ENCODE peak calls at places on chromosomes 13 and 19, in four cellular contexts. One of them, this sample, is unnamed.
A peak's percentile ranks its signal among the peaks of the same experiment; 100 is the strongest.

GRCh38 chr13:95644611-95645052 is at the start of gene DZIP1:
- DNase-seq in nephron progenitor cell: peak; percentile 81
- DNase-seq in lung: peak; percentile 58
- DNase-seq in bronchial epithelial cell: peak; percentile 32
- DNase-seq in this sample: peak; percentile 30

GRCh38 chr13:78978381-78978998 is 319.5 kb upstream of the OBI1 start:
- DNase-seq in bronchial epithelial cell: peak; percentile 65
- DNase-seq in nephron progenitor cell: peak; percentile 51
- DNase-seq in lung: peak; percentile 51
- DNase-seq in this sample: peak; percentile 39

GRCh38 chr13:26819067-26819466 is 58.5 kb upstream of the GPR12 start:
- DNase-seq in nephron progenitor cell: no peak
- DNase-seq in bronchial epithelial cell: no peak
- DNase-seq in lung: no peak
- DNase-seq in this sample: no peak

GRCh38 chr19:7391218-7391670 is 42.5 kb downstream of the ARHGEF18 start:
- DNase-seq in lung: no peak
- DNase-seq in nephron progenitor cell: no peak
- DNase-seq in bronchial epithelial cell: peak; percentile 99
- DNase-seq in this sample: no peak

GRCh38 chr19:38715540-38715939 is 28.7 kb downstream of the CAPN12 start:
- DNase-seq in nephron progenitor cell: no peak
- DNase-seq in lung: no peak
- DNase-seq in bronchial epithelial cell: no peak
- DNase-seq in this sample: no peak

GRCh38 chr19:30686252-30686762 is 314.1 kb downstream of the ZNF536 start:
- DNase-seq in bronchial epithelial cell: no peak
- DNase-seq in nephron progenitor cell: no peak
- DNase-seq in lung: no peak
- DNase-seq in this sample: no peak

GRCh38 chr13:23433171-23434153 is at the start of gene SACS:
- DNase-seq in nephron progenitor cell: peak; percentile 48
- DNase-seq in bronchial epithelial cell: no peak
- DNase-seq in lung: no peak
- DNase-seq in this sample: no peak

GRCh38 chr19:10255358-10255757 is 3.3 kb downstream of the MRPL4 start:
- DNase-seq in bronchial epithelial cell: no peak
- DNase-seq in lung: no peak
- DNase-seq in nephron progenitor cell: no peak
- DNase-seq in this sample: no peak

DNA sequence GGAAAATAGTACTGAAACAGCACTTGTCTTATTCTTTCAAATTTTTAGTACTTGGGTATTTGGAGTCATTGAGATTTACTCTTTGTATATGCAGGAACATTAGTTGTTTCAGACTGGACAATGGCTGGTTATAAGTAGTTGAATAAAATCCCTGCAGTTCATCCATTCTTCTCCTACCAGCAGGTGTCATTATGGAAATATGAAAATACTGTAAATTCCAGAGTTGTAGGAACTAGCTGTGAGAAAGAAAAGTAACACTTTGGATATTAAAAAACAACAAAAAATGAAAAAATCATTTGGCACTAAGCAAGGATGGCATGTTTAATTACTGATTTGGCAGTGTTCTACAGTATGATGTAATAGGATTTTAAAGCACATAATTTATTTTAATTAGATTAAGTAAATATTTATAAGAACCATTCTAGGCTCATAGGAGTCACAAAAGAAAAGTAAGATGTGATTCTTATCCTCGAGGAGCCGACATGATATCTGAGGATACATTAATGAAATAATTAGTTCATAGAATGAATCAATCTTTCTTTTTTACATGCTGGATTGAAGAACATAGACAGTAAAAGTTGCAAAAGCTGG is 155.3 kb downstream of the KCNRG start:
- DNase-seq in bronchial epithelial cell: peak; percentile 33
- DNase-seq in lung: no peak
- DNase-seq in nephron progenitor cell: no peak
- DNase-seq in this sample: no peak
- TF ChIP-seq CTCF in bronchial epithelial cell: peak; percentile 11
- TF ChIP-seq CTCF in lung: no peak
- TF ChIP-seq CTCF in nephron progenitor cell: no peak
- TF ChIP-seq CTCF in this sample: no peak

DNA sequence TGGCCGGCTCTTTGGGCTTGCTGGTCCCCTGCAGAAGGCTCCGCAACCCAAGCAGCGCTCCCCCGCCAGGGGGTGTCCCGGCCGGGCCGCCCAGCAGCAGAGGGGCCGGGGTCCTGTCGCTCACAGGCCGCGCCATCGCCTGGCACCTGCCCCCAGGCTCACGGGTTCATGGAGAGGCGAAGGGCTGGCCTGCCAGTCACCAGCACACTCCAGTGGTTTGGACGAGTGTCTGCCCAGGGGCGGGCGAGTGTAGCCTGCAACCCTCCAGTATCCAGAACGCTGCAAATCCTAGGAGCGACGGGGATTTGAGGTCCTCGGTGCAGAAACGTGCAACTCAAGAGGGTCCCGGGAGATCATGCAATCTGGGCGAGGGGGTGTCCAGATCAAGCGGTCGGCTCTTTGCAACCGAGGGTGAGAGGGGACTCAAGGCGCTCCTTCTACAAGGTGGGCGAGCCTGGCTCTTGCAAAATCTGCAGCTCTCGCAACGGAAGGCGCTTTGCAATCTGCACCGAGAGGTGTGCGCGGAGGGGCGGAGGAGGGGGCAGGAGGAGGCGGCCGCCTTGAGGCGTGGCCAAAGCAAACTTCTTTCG is at the start of gene DBP:
- DNase-seq in lung: no peak
- DNase-seq in bronchial epithelial cell: no peak
- DNase-seq in nephron progenitor cell: peak; percentile 56
- DNase-seq in this sample: no peak
- TF ChIP-seq CTCF in lung: no peak
- TF ChIP-seq CTCF in bronchial epithelial cell: peak; percentile 42
- TF ChIP-seq CTCF in nephron progenitor cell: no peak
- TF ChIP-seq CTCF in this sample: no peak

GRCh38 chr13:71879129-71879535 is 12.1 kb upstream of the DACH1 start:
- DNase-seq in lung: no peak
- DNase-seq in bronchial epithelial cell: peak; percentile 32
- DNase-seq in nephron progenitor cell: peak; percentile 18
- DNase-seq in this sample: peak; percentile 22
- TF ChIP-seq CTCF in lung: peak; percentile 20
- TF ChIP-seq CTCF in bronchial epithelial cell: peak; percentile 52
- TF ChIP-seq CTCF in nephron progenitor cell: peak; percentile 65
- TF ChIP-seq CTCF in this sample: peak; percentile 51

DNA sequence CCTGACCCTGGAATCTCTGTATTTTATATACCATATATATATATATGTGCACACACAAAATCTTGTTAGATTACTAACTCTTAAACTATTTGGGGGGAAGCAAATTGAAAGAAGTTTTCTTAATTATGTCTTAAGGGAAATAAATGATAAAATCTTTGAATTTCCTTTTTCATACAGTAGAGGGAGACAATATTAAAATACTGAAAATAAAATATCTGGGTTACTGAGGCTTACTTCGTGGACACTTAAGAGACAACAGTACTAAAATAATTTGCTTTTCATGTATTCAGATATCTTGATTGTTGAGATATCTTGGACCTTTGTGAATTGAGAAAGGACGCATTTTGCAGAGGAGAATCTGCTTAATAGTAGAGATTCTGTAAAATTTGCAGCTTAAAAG is 17.0 kb downstream of the SUGT1 start:
- DNase-seq in bronchial epithelial cell: no peak
- DNase-seq in nephron progenitor cell: no peak
- DNase-seq in lung: no peak
- DNase-seq in this sample: no peak
- TF ChIP-seq CTCF in bronchial epithelial cell: no peak
- TF ChIP-seq CTCF in nephron progenitor cell: no peak
- TF ChIP-seq CTCF in lung: no peak
- TF ChIP-seq CTCF in this sample: no peak

DNA sequence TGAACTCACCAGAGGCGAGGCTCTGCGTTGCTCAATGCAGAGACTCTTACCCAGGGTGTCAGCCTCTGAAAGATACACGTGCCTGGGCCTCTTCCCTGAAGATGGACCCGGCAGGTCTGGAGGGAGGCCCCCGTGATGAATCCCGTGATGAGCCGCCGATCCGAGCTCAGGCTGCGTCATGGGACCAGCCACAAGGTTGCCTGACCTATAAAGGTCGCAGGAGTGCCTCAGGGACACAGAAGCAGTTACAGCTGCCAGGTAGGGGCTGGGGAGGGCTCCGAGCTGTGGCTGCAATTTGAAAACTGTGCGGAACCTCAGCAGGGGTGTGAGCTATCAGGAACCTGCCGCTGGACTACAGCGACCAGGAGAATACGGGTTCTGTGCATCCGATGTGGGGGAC is 10.5 kb upstream of the ATP11A start:
- DNase-seq in bronchial epithelial cell: no peak
- DNase-seq in nephron progenitor cell: no peak
- DNase-seq in lung: no peak
- DNase-seq in this sample: no peak
- TF ChIP-seq CTCF in bronchial epithelial cell: no peak
- TF ChIP-seq CTCF in nephron progenitor cell: no peak
- TF ChIP-seq CTCF in lung: no peak
- TF ChIP-seq CTCF in this sample: no peak

GRCh38 chr13:77563110-77563509 is 27.6 kb downstream of the SCEL start:
- DNase-seq in nephron progenitor cell: no peak
- DNase-seq in lung: no peak
- DNase-seq in bronchial epithelial cell: peak; percentile 48
- DNase-seq in this sample: no peak

DNA sequence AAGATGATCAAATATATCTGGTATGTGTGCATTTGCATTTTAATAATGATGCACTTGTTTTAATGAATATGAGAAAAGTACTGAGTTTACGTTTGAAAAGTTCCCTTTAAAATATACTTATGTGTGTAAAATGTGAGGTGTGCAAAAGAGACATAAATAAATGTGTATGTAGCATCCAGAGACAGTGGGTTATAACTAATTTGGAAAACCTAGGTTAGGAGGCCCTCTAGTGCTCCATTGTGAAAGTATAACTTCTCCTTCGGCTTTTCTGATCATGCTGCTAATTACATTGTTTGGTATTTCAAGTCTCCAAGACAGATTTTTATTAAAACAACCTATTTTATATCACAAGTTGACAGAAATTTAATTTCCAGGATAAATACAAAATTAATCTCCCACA is 30.1 kb downstream of the SCEL start:
- DNase-seq in lung: no peak
- DNase-seq in bronchial epithelial cell: peak; percentile 55
- DNase-seq in nephron progenitor cell: no peak
- DNase-seq in this sample: peak; percentile 34
- TF ChIP-seq CTCF in lung: peak; percentile 1
- TF ChIP-seq CTCF in bronchial epithelial cell: peak; percentile 48
- TF ChIP-seq CTCF in nephron progenitor cell: peak; percentile 59
- TF ChIP-seq CTCF in this sample: peak; percentile 53

DNA sequence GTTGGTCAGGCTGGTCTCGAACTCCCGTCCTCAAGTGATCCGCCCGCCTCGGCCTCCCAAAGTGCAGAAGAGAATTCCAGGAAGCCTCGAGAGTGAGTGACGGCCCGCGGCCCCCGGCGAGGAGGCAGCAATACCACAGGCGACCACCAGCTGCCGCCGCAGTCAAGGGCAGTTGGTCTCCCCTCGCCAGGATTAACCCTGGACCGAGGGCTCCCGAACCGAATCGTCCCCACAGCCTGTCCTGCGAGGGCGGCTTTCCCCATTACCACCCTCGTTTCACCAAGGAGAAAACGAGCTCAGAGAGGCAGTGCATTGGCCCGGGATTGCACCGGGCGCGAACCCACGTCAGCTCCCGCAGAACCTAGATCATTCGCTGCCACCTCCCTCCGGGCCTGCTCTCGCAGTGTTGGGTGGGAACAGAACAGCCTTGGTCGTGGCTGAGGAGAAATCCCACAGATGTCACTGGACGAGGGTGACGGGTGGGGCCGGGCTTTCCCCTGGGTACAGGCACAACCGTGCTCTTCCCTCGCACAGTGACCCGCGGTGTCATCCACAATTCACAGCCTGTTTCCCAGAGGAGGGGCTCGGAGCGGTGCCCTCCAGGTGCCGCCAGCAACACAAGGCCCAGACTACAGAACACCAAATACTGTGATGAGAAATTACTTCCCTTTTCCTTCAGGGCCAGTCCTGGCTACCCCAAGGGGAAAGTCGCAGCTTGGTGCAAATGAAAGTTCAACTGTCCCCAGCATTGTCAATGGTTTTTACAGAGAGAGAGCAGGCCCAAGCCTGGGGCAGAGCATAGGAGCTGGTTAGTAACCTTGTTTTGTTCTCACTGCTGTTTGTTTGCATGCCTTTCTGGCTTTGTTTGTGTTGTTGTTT is 24.8 kb downstream of the C2CD4C start:
- DNase-seq in lung: no peak
- DNase-seq in bronchial epithelial cell: no peak
- DNase-seq in nephron progenitor cell: peak; percentile 65
- DNase-seq in this sample: no peak
- TF ChIP-seq CTCF in lung: peak; percentile 25
- TF ChIP-seq CTCF in bronchial epithelial cell: no peak
- TF ChIP-seq CTCF in nephron progenitor cell: peak; percentile 73
- TF ChIP-seq CTCF in this sample: peak; percentile 5

GRCh38 chr19:15840833-15841232 is 25.4 kb upstream of the OR10H1 start:
- DNase-seq in bronchial epithelial cell: no peak
- DNase-seq in lung: no peak
- DNase-seq in nephron progenitor cell: no peak
- DNase-seq in this sample: no peak

GRCh38 chr19:15831626-15832025 is 16.2 kb upstream of the OR10H1 start:
- DNase-seq in bronchial epithelial cell: no peak
- DNase-seq in nephron progenitor cell: no peak
- DNase-seq in lung: no peak
- DNase-seq in this sample: no peak

GRCh38 chr19:15836345-15836594 is 20.8 kb upstream of the OR10H1 start:
- DNase-seq in lung: no peak
- DNase-seq in bronchial epithelial cell: no peak
- DNase-seq in nephron progenitor cell: no peak
- DNase-seq in this sample: no peak

GRCh38 chr19:15841875-15842569 is 26.6 kb upstream of the OR10H1 start:
- DNase-seq in bronchial epithelial cell: no peak
- DNase-seq in nephron progenitor cell: no peak
- DNase-seq in lung: no peak
- DNase-seq in this sample: no peak

DNA sequence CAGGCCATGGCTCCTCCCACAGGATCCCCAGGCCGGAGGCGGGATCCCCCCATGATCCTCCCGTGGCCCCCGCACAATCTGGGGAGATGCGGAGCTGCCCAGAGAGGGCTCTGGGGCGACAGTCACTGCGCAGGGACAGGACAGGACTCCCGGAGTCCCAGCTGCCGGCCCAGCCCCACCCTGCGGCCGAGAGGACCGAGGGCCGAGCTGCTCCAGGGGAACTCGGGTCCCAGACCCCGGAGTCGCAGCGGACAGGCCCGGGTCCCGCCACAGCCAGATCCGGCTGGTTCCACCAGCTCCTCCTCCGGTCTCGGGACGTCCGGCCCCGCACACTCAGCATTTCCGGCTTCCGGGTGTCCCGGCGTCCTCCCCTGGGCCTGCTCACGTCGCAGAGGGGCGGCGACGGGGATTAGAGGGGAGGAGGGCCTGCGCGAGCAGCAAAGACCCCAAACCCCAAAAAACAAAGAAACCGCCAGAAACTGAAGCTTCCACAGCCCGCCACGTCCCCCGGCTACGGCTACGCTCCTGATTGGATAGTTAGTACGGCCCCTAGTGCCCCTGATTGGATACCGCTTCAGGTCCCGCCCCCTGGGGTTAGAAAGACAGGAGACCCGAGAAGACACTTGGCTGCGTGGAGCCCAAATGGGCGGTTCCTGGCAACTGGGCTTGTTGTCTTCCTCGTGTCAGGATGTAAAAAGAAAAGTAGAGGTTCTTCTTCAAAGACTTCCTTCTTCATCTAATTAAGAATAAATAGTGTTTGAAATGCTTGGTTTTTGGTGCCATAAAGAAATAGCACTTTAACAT is 21.3 kb upstream of the OR10H1 start:
- DNase-seq in nephron progenitor cell: no peak
- DNase-seq in bronchial epithelial cell: peak; percentile 85
- DNase-seq in lung: peak; percentile 97
- DNase-seq in this sample: peak; percentile 94
- TF ChIP-seq CTCF in nephron progenitor cell: no peak
- TF ChIP-seq CTCF in bronchial epithelial cell: no peak
- TF ChIP-seq CTCF in lung: no peak
- TF ChIP-seq CTCF in this sample: no peak

This sample was measured in GM10248.